ENCODE peak calls at places on chromosomes 1 and 21, in four cellular contexts. M is upper lobe of right lung, E is heart left ventricle, C is neural progenitor cell. P is an unnamed sample.
A peak's percentile ranks its signal among the peaks of the same experiment; 100 is the strongest.

GRCh38 chr1:108708726-108709660 is 3.7 kb upstream of the FNDC7 start:
- DNase-seq in C (peak; percentile 42), E (no peak), M (no peak), P (no peak)

GRCh38 chr1:226654046-226654445 is 85.0 kb downstream of the ITPKB start:
- DNase-seq in M (no peak), C (peak; percentile 77), E (no peak), P (no peak)

GRCh38 chr1:110668523-110668922 is 6.2 kb downstream of the KCNA3 start:
- DNase-seq in M (no peak), E (no peak), C (no peak), P (no peak)

GRCh38 chr1:20494609-20495311 is 8.8 kb upstream of the CAMK2N1 start:
- DNase-seq in E (no peak), M (no peak), C (no peak), P (no peak)

GRCh38 chr1:152533327-152533938 is 19.2 kb downstream of the CRCT1 start:
- DNase-seq in M (no peak), C (no peak), E (no peak), P (no peak)

GRCh38 chr1:152519876-152520275 is 5.6 kb downstream of the CRCT1 start:
- DNase-seq in E (no peak), C (no peak), M (no peak), P (no peak)

GRCh38 chr1:183633676-183634343 is 1.8 kb downstream of the ARPC5 start:
- DNase-seq in C (peak; percentile 51), E (no peak), M (no peak), P (no peak)

GRCh38 chr1:34825455-34826081 is 32.8 kb downstream of the GJA4 start:
- DNase-seq in E (peak; percentile 31), M (peak; percentile 67), C (no peak), P (peak; percentile 19)

GRCh38 chr1:168372307-168372706 is 91.6 kb downstream of the TBX19 start:
- DNase-seq in C (no peak), M (no peak), E (no peak), P (no peak)

GRCh38 chr1:26353210-26353859 is 595 bp downstream of the CRYBG2 start:
- DNase-seq in E (no peak), M (no peak), C (no peak), P (no peak)

GRCh38 chr1:182227864-182228547 is 163.6 kb downstream of the GLUL start:
- DNase-seq in E (no peak), M (no peak), C (no peak), P (no peak)

GRCh38 chr1:46806196-46807020 is 7.6 kb downstream of the CYP4B1 start:
- DNase-seq in E (peak; percentile 85), C (no peak), M (peak; percentile 84), P (peak; percentile 79)

GRCh38 chr1:21924503-21925005 is 12.6 kb downstream of the HSPG2 start:
- DNase-seq in M (no peak), C (no peak), E (peak; percentile 73), P (no peak)

GRCh38 chr1:6572653-6573383 is 7.0 kb upstream of the ZBTB48 start:
- DNase-seq in C (no peak), E (no peak), M (no peak), P (no peak)
- TF ChIP-seq CTCF in C (no peak), E (no peak), M (no peak), P (no peak)

DNA sequence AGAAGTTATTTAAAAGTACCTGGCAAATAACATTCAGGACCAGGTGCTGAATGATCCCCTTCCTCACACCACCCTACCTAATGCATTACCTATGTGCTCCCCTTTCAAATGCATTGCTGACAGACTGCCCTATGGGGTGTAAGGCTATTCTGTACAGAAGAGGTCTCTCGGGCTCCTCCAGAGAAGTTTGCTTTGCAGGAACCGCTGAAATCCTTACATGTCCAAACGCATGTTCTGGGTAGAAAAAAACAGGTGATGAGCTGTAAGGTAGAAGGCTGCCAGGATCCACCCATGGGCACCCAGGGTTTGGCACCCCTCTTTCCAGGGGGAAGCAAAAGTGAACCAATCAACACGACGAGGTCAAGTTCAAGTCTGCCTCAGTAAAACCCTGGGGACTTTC is 58.3 kb upstream of the TARBP1 start:
- DNase-seq in E (no peak), M (no peak), C (no peak), P (no peak)
- H3K4me1 ChIP-seq in E (peaks cover 88% of the 10 kb centered on the region), M (peaks cover 48% of the 10 kb centered on the region), C (peaks cover 25% of the 10 kb centered on the region), P (peaks cover 100% of the 10 kb centered on the region)

GRCh38 chr1:117634631-117635030 is 28.8 kb downstream of the TENT5C start:
- DNase-seq in M (no peak), E (no peak), C (no peak), P (no peak)
- H3K4me3 ChIP-seq in M (no peak overlapping the region), E (no peak overlapping the region), C (no peak overlapping the region), P (no peak overlapping the region)

GRCh38 chr1:194931166-194931565 is 1677.1 kb downstream of the KCNT2 start:
- DNase-seq in M (no peak), C (no peak), E (no peak), P (no peak)

GRCh38 chr1:194940336-194940735 is 1667.9 kb downstream of the KCNT2 start:
- DNase-seq in M (no peak), E (no peak), C (no peak), P (no peak)

GRCh38 chr1:194930132-194930531 is 1678.1 kb downstream of the KCNT2 start:
- DNase-seq in C (no peak), E (no peak), M (no peak), P (no peak)

GRCh38 chr1:194935864-194936263 is 1672.4 kb downstream of the KCNT2 start:
- DNase-seq in E (no peak), M (no peak), C (no peak), P (no peak)
- TF ChIP-seq CTCF in E (no peak), M (no peak), C (peak; percentile 33), P (no peak)

DNA sequence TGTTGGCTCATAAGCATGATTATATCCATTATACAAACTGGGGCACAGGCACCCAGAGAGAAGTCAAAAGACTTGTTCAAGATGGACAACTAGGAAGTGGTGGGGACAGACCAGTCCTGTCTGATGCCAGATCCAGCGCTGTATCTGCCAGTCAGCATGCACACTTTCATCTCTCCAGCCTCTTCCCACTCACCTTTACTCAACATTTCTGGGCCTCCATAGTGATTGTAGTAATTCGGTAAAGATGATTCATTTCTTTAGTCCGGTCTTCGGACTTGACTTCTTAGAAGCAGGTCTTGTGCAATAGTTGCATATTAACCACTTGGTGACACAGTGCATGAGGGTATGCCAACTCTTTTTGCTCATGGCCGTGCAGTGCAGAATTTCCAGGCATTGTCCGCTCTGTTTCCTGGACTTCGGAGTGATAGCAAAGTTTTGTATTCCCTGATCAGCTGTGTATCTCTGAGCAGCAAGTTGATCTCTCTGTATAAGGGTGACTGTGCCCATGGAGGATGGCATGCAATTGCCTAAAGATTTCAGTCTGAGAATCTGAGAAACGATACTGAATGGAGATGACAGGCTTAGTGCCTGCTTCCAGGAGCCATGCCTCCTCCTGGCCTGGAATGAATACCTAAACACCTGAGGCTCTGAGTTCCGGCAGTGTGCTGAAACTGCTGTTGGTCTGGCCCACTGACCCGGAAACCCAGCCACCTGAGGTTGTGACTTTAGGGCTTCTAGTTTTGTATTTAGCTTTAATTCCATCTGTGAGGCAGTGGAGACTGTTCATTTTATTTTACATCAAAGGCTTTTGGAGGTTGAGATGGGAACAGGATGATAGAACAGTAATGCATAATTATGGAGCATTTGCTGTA is 39.0 kb downstream of the GALNT2 start:
- DNase-seq in C (no peak), M (no peak), E (no peak), P (no peak)
- H3K4me1 ChIP-seq in C (peaks cover 52% of the 10 kb centered on the region), M (peaks cover 53% of the 10 kb centered on the region), E (peaks cover 46% of the 10 kb centered on the region), P (peaks cover 60% of the 10 kb centered on the region)

GRCh38 chr1:177884499-177885021 is 85.3 kb downstream of the SEC16B start:
- DNase-seq in M (no peak), E (no peak), C (no peak), P (no peak)
- H3K4me3 ChIP-seq in M (no peak overlapping the region), E (no peak overlapping the region), C (no peak overlapping the region), P (no peak overlapping the region)

GRCh38 chr1:184788970-184789369 is 34.3 kb upstream of the EDEM3 start:
- DNase-seq in C (no peak), E (no peak), M (no peak), P (no peak)
- TF ChIP-seq CTCF in C (no peak), E (no peak), M (no peak), P (no peak)

GRCh38 chr1:61117283-61117682 is 34.9 kb downstream of the NFIA start:
- DNase-seq in E (no peak), M (no peak), C (no peak), P (no peak)
- H3K4me1 ChIP-seq in E (peaks cover 65% of the 10 kb centered on the region), M (peaks cover 29% of the 10 kb centered on the region), C (no peaks in the 10 kb centered on the region), P (peaks cover 82% of the 10 kb centered on the region)

DNA sequence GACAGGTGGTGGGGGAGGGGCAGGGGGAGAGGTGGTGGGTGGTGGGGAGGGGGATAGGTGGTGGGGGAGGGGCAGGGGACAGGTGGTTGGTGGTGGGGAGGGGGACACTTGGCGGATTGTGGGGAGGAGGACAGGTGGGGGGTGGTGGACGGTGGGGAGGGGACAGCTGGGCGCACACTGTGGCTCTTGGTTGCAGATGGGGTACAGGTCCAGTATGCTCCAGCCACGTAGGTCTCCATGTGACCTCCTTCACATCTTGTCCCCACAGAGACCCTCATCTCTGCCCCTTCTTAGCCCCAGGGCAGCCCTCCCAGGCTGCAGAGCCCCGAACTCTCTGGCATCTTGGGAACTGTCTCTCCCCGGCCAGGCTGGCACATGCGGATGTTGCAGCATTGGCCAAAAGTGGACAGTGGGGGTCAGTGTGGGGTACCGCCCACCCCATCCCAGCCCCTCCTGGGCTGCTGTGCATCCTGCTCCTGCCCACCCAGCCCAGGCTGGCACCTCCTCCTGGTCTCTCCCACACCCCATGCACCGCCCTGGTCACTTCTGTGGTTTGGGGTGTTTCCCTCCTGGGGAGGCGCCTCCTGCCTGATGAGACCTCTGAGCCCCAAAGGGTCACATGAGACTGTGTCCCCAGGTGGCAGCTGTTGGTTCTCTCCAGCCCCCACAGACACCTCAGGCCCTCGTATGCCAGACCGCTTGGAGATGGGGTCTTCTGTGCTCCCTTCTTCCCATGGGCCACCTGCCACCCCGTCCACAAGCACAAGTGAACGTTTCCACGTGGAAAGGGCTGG is 7.6 kb upstream of the SLC19A1 start:
- DNase-seq in E (peak; percentile 29), C (no peak), M (peak; percentile 65), P (peak; percentile 17)
- H3K4me3 ChIP-seq in E (no peak overlapping the region), C (no peak overlapping the region), M (no peak overlapping the region), P (no peak overlapping the region)